ENCODE peak calls at places on chromosome 12, in four cellular contexts. V is stimulated activated CD8-positive, alpha-beta memory T cell treated with anti-CD3 and anti-CD28 coated beads, Interleukin-12 subunit alpha, Interleukin-12 subunit beta, amount 100 ng/mL, for 1 hour; M is M059J; G is cardiac fibroblast. I is an unnamed sample.

GRCh38 chr12:6383572-6384498 is at the start of gene LTBR:
- DNase-seq in V (no peak), G (peak), M (no peak), I (no peak)

GRCh38 chr12:6229823-6230222 is 29.6 kb downstream of the CD9 start:
- DNase-seq in M (peak), G (peak), V (no peak), I (no peak)

GRCh38 chr12:1779783-1780182 is 40.6 kb upstream of the LRTM2 start:
- DNase-seq in G (peak), V (no peak), M (peak), I (no peak)

GRCh38 chr12:69540606-69541386 is 44.5 kb upstream of the CCT2 start:
- DNase-seq in V (no peak), G (peak), M (peak), I (no peak)

GRCh38 chr12:93018610-93019009 is 89.5 kb upstream of the EEA1 start:
- DNase-seq in M (no peak), G (no peak), V (no peak), I (no peak)

GRCh38 chr12:64029013-64029857 is 184.7 kb downstream of the SRGAP1 start:
- DNase-seq in M (peak), G (peak), V (no peak), I (no peak)

GRCh38 chr12:91215940-91216454 is 33.4 kb upstream of the DCN start:
- DNase-seq in V (no peak), M (peak), G (no peak), I (no peak)

GRCh38 chr12:67370979-67371378 is 101.8 kb downstream of the CAND1 start:
- DNase-seq in V (no peak), M (peak), G (no peak), I (no peak)

GRCh38 chr12:110565919-110566871 is 16.9 kb downstream of the PPTC7 start:
- DNase-seq in G (no peak), M (peak), V (no peak), I (no peak)

GRCh38 chr12:122028601-122029560 is 7.2 kb downstream of the BCL7A start:
- DNase-seq in V (no peak), G (no peak), M (peak), I (peak)

GRCh38 chr12:6869049-6870021 is 2.0 kb downstream of the TPI1 start:
- DNase-seq in M (peak), G (peak), V (peak), I (peak)

GRCh38 chr12:51914034-51914923 is 7.0 kb downstream of the ACVRL1 start:
- DNase-seq in V (no peak), M (no peak), G (peak), I (no peak)

I was measured in stimulated activated naive CD4-positive, alpha-beta T cell treated with Interleukin-2 at 50 U/mL for 16 hours.